ENCODE peak calls at places on chromosomes 1 and 21, in seven cellular contexts. P is left ventricle myocardium inferior; L is heart left ventricle; O is CD8-positive, alpha-beta memory T cell; H is cardiac muscle cell; E is tibial artery; J is psoas muscle. M is an unnamed sample.

GRCh38 chr1:76330993-76331603 is 256.6 kb downstream of the ST6GALNAC3 start:
- DNase-seq in P (no peak), L (no peak), O (no peak), H (peak; percentile 89), E (no peak), J (no peak), M (peak; percentile 43)

GRCh38 chr1:76374111-76374510 is 299.6 kb downstream of the ST6GALNAC3 start:
- DNase-seq in P (no peak), L (no peak), O (no peak), H (no peak), E (no peak), J (no peak), M (no peak)

GRCh38 chr1:234270581-234271242 is 102.5 kb upstream of the COA6 start:
- DNase-seq in P (no peak), L (no peak), O (no peak), H (no peak), E (no peak), J (no peak), M (no peak)

GRCh38 chr1:17122449-17123194 is 3.4 kb upstream of the PADI2 start:
- DNase-seq in P (no peak), L (no peak), O (no peak), H (peak; percentile 27), E (no peak), J (no peak), M (no peak)

GRCh38 chr1:58802640-58803476 is 19.0 kb upstream of the JUN start:
- DNase-seq in P (no peak), L (no peak), O (no peak), H (no peak), E (no peak), J (no peak), M (no peak)

GRCh38 chr1:153697873-153698647 is 19.6 kb downstream of the NPR1 start:
- DNase-seq in P (peak; percentile 79), L (peak; percentile 83), O (no peak), H (peak; percentile 89), E (peak; percentile 80), J (peak; percentile 77), M (peak; percentile 75)

GRCh38 chr1:219379691-219380090 is 206.0 kb downstream of the LYPLAL1 start:
- DNase-seq in P (no peak), L (no peak), O (no peak), H (no peak), E (no peak), J (no peak), M (peak; percentile 77)

GRCh38 chr1:162381941-162382750 is 618 bp downstream of the C1orf226 start:
- DNase-seq in P (no peak), L (no peak), O (no peak), H (no peak), E (no peak), J (no peak), M (no peak)

GRCh38 chr1:155127672-155128468 is at the start of gene EFNA1:
- DNase-seq in P (peak; percentile 75), L (peak; percentile 88), O (peak; percentile 42), H (peak; percentile 56), E (peak; percentile 55), J (peak; percentile 70), M (peak; percentile 81)

GRCh38 chr21:36229181-36229580 is 72.6 kb downstream of the DOP1B start:
- DNase-seq in P (no peak), L (no peak), O (no peak), H (no peak), E (no peak), J (no peak), M (no peak)

GRCh38 chr1:40029608-40030007 is 10.9 kb upstream of the CAP1 start:
- DNase-seq in P (no peak), L (no peak), O (no peak), H (no peak), E (no peak), J (no peak), M (no peak)

GRCh38 chr1:55476445-55477015 is 261.4 kb upstream of the USP24 start:
- DNase-seq in P (no peak), L (no peak), O (no peak), H (no peak), E (no peak), J (no peak), M (no peak)

GRCh38 chr1:31112223-31112622 is 46.7 kb upstream of the PUM1 start:
- DNase-seq in P (no peak), L (no peak), O (no peak), H (no peak), E (no peak), J (no peak), M (no peak)

GRCh38 chr1:54487571-54488050 is 60.4 kb upstream of the ACOT11 start:
- DNase-seq in P (peak; percentile 43), L (no peak), O (no peak), H (no peak), E (peak; percentile 34), J (peak; percentile 25), M (no peak)

GRCh38 chr1:202498542-202498941 is 150.0 kb downstream of the PPP1R12B start:
- DNase-seq in P (no peak), L (no peak), O (no peak), H (no peak), E (no peak), J (no peak), M (no peak)

GRCh38 chr21:22925032-22925431 is 1926.8 kb downstream of the NCAM2 start:
- DNase-seq in P (no peak), L (no peak), O (no peak), H (no peak), E (no peak), J (no peak), M (no peak)

GRCh38 chr1:211732276-211732571 is 56.8 kb upstream of the NEK2 start:
- DNase-seq in P (no peak), L (no peak), O (no peak), H (no peak), E (no peak), J (no peak), M (no peak)

GRCh38 chr1:1677718-1678580 is 14.6 kb downstream of the SLC35E2B start:
- DNase-seq in P (no peak), L (peak; percentile 49), O (peak; percentile 47), H (no peak), E (no peak), J (no peak), M (no peak)

GRCh38 chr1:15152318-15153183 is 996 bp upstream of the TMEM51 start:
- DNase-seq in P (peak; percentile 82), L (peak; percentile 89), O (no peak), H (peak; percentile 91), E (peak; percentile 77), J (peak; percentile 76), M (peak; percentile 85)

GRCh38 chr1:56535949-56536348 is 43.4 kb downstream of the PLPP3 start:
- DNase-seq in P (peak; percentile 22), L (no peak), O (no peak), H (no peak), E (no peak), J (no peak), M (no peak)

GRCh38 chr1:40944326-40944725 is 35.2 kb upstream of the CTPS1 start:
- DNase-seq in P (no peak), L (no peak), O (no peak), H (peak; percentile 91), E (peak; percentile 51), J (no peak), M (no peak)

GRCh38 chr1:235329139-235329808 is 904 bp downstream of the GGPS1 start:
- DNase-seq in P (no peak), L (no peak), O (peak; percentile 30), H (no peak), E (no peak), J (no peak), M (peak; percentile 26)

GRCh38 chr1:43359696-43360095 is 915 bp downstream of the CDC20 start:
- DNase-seq in P (no peak), L (no peak), O (no peak), H (no peak), E (no peak), J (no peak), M (no peak)

GRCh38 chr1:6127587-6128163 is 52.4 kb downstream of the CHD5 start:
- DNase-seq in P (peak; percentile 72), L (peak; percentile 90), O (peak; percentile 62), H (peak; percentile 69), E (peak; percentile 41), J (peak; percentile 73), M (peak; percentile 88)

GRCh38 chr1:154178006-154178405 is 13.9 kb downstream of the TPM3 start:
- DNase-seq in P (no peak), L (no peak), O (no peak), H (peak; percentile 33), E (no peak), J (no peak), M (no peak)

GRCh38 chr1:51924455-51924854 is 45.9 kb upstream of the NRDC start:
- DNase-seq in P (no peak), L (no peak), O (no peak), H (no peak), E (no peak), J (no peak), M (no peak)

GRCh38 chr1:60615661-60616060 is 466.7 kb upstream of the NFIA start:
- DNase-seq in P (no peak), L (no peak), O (no peak), H (no peak), E (no peak), J (no peak), M (no peak)
- H3K27me3 ChIP-seq in P (no peaks in the 10 kb centered on the region), L (no peaks in the 10 kb centered on the region), O (no peaks in the 10 kb centered on the region), H (no peaks in the 10 kb centered on the region), E (no peaks in the 10 kb centered on the region), J (no peaks in the 10 kb centered on the region), M (peaks cover 9% of the 10 kb centered on the region)

GRCh38 chr1:156781585-156782186 is 14.4 kb downstream of the PRCC start:
- DNase-seq in P (no peak), L (no peak), O (no peak), H (peak; percentile 56), E (no peak), J (no peak), M (no peak)
- H3K4me3 ChIP-seq in P (no peak overlapping the region), L (no peak overlapping the region), O (no peak overlapping the region), H (no peak overlapping the region), E (no peak overlapping the region), J (no peak overlapping the region), M (no peak overlapping the region)

GRCh38 chr1:156420209-156421061 is 51.4 kb downstream of the RHBG start:
- DNase-seq in P (no peak), L (no peak), O (peak; percentile 39), H (no peak), E (no peak), J (no peak), M (peak; percentile 26)

GRCh38 chr1:156419863-156420208 is 50.8 kb downstream of the RHBG start:
- DNase-seq in P (no peak), L (no peak), O (peak; percentile 35), H (no peak), E (no peak), J (no peak), M (peak; percentile 28)

GRCh38 chr1:156414440-156415064 is 45.5 kb downstream of the RHBG start:
- DNase-seq in P (no peak), L (no peak), O (no peak), H (no peak), E (no peak), J (no peak), M (peak; percentile 67)

GRCh38 chr1:156416993-156417699 is 48.1 kb downstream of the RHBG start:
- DNase-seq in P (no peak), L (no peak), O (no peak), H (no peak), E (no peak), J (no peak), M (no peak)

GRCh38 chr1:156417700-156418015 is 48.6 kb downstream of the RHBG start:
- DNase-seq in P (no peak), L (no peak), O (no peak), H (no peak), E (no peak), J (no peak), M (no peak)
- H3K27me3 ChIP-seq in P (peaks cover 99% of the 10 kb centered on the region), L (peaks cover 86% of the 10 kb centered on the region), O (peaks cover 24% of the 10 kb centered on the region), H (peaks cover 52% of the 10 kb centered on the region), E (peaks cover 13% of the 10 kb centered on the region), J (peaks cover 98% of the 10 kb centered on the region), M (peaks cover 32% of the 10 kb centered on the region)

GRCh38 chr1:94820918-94821317 is 761 bp downstream of the SLC44A3 start:
- DNase-seq in P (no peak), L (no peak), O (no peak), H (no peak), E (no peak), J (no peak), M (no peak)
- H3K4me3 ChIP-seq in P (peak overlapping the region; percentile 78), L (peak overlapping the region; percentile 67), O (no peak overlapping the region), H (peak overlapping the region; percentile 67), E (peak overlapping the region; percentile 58), J (peak overlapping the region; percentile 65), M (peak overlapping the region; percentile 43)